ENCODE peak calls at places on chromosomes 12 and 14, in seven cellular contexts. C is RWPE1, R is Caco-2, G is GM06990, T is hepatocyte, W is AG04450, E is psoas muscle. K is an unnamed sample.

GRCh38 chr14:64998455-64998931 is 11.8 kb downstream of the FNTB start:
- DNase-seq in C (peak; percentile 41), G (no peak), W (no peak), E (no peak), R (no peak), T (no peak), K (no peak)

GRCh38 chr12:57545809-57546437 is 1.1 kb downstream of the DCTN2 start:
- DNase-seq in T (peak; percentile 55), E (no peak), R (no peak), C (peak; percentile 71), G (no peak), W (no peak), K (no peak)

GRCh38 chr14:64711039-64711438 is 6.8 kb downstream of the PLEKHG3 start:
- DNase-seq in T (no peak), E (peak; percentile 29), C (no peak), G (no peak), W (no peak), R (no peak), K (no peak)

GRCh38 chr12:110693731-110694130 is 4.8 kb upstream of the HVCN1 start:
- DNase-seq in C (no peak), R (no peak), E (peak; percentile 42), G (no peak), W (no peak), T (peak; percentile 28), K (no peak)

GRCh38 chr12:125065753-125066570 is 727 bp downstream of the AACS start:
- DNase-seq in R (no peak), E (no peak), W (no peak), G (no peak), C (peak; percentile 12), T (no peak), K (no peak)

GRCh38 chr12:67035121-67035520 is 234.0 kb upstream of the CAND1 start:
- DNase-seq in R (no peak), G (no peak), T (no peak), E (no peak), C (no peak), W (no peak), K (no peak)

GRCh38 chr14:69505338-69506240 is 21.1 kb downstream of the PLEKHD1 start:
- DNase-seq in G (no peak), W (no peak), E (no peak), C (no peak), T (no peak), R (peak; percentile 6), K (no peak)

GRCh38 chr12:116317986-116318737 is 40.7 kb upstream of the MED13L start:
- DNase-seq in R (peak; percentile 34), T (no peak), G (no peak), E (no peak), C (peak; percentile 88), W (no peak), K (no peak)

GRCh38 chr12:88559772-88560171 is 20.5 kb downstream of the KITLG start:
- DNase-seq in T (no peak), C (no peak), R (no peak), G (no peak), W (no peak), E (no peak), K (no peak)

GRCh38 chr12:218221-218620 is 4.3 kb upstream of the SLC6A12 start:
- DNase-seq in T (no peak), E (no peak), W (no peak), R (no peak), G (no peak), C (no peak), K (no peak)

GRCh38 chr14:101018561-101019290 is 115.2 kb upstream of the RTL1 start:
- DNase-seq in R (no peak), E (no peak), G (no peak), C (no peak), W (no peak), T (no peak), K (no peak)

GRCh38 chr14:61765225-61765943 is 3.2 kb downstream of the SNAPC1 start:
- DNase-seq in R (no peak), G (no peak), E (no peak), T (no peak), C (no peak), W (no peak), K (no peak)

GRCh38 chr14:74975059-74975810 is 19.8 kb upstream of the PGF start:
- DNase-seq in G (no peak), E (peak; percentile 89), R (no peak), W (no peak), C (no peak), T (no peak), K (no peak)

GRCh38 chr12:52903855-52904508 is 894 bp downstream of the KRT8 start:
- DNase-seq in G (peak; percentile 74), W (no peak), E (peak; percentile 30), R (peak; percentile 73), C (peak; percentile 60), T (peak; percentile 86), K (peak; percentile 78)

GRCh38 chr14:51039285-51039684 is 55.6 kb downstream of the TRIM9 start:
- DNase-seq in R (no peak), E (no peak), G (no peak), W (no peak), C (no peak), T (no peak), K (no peak)

GRCh38 chr14:22630066-22630465 is 14.1 kb downstream of the OR6J1 start:
- DNase-seq in T (no peak), W (no peak), R (no peak), E (no peak), C (no peak), G (no peak), K (no peak)

GRCh38 chr12:75585309-75585708 is 73.9 kb upstream of the KRR1 start:
- DNase-seq in E (no peak), R (no peak), G (no peak), T (no peak), C (peak; percentile 50), W (peak; percentile 46), K (no peak)

GRCh38 chr12:132351751-132352495 is 22.5 kb upstream of the GALNT9 start:
- DNase-seq in R (no peak), C (no peak), G (no peak), E (peak; percentile 6), W (no peak), T (no peak), K (no peak)

GRCh38 chr14:77409131-77409533 is 14.2 kb downstream of the NOXRED1 start:
- DNase-seq in E (no peak), R (peak; percentile 38), T (peak; percentile 37), W (no peak), G (peak; percentile 1), C (no peak), K (no peak)
- TF ChIP-seq CTCF in E (peak; percentile 11), R (peak; percentile 45), T (peak; percentile 39), W (peak; percentile 18), G (peak; percentile 36), C (peak; percentile 8), K (no peak)

GRCh38 chr12:92928962-92929915 is at the start of gene EEA1:
- DNase-seq in C (peak; percentile 96), W (peak; percentile 80), G (peak; percentile 97), R (peak; percentile 97), E (peak; percentile 98), T (peak; percentile 99), K (peak; percentile 99)
- TF ChIP-seq CTCF in C (peak; percentile 33), W (no peak), G (no peak), R (no peak), E (peak; percentile 15), T (peak; percentile 15), K (no peak)

GRCh38 chr12:6827982-6828670 is at the start of gene P3H3:
- DNase-seq in E (peak; percentile 39), T (peak; percentile 60), C (no peak), G (no peak), W (no peak), R (no peak), K (no peak)
- TF ChIP-seq CTCF in E (no peak), T (peak; percentile 9), C (peak; percentile 7), G (no peak), W (no peak), R (no peak), K (no peak)

GRCh38 chr14:103886304-103887169 is 39.2 kb upstream of the PPP1R13B start:
- DNase-seq in E (no peak), C (no peak), T (peak; percentile 71), G (no peak), W (no peak), R (no peak), K (no peak)
- TF ChIP-seq CTCF in E (no peak), C (no peak), T (peak; percentile 54), G (no peak), W (peak; percentile 56), R (no peak), K (no peak)

DNA sequence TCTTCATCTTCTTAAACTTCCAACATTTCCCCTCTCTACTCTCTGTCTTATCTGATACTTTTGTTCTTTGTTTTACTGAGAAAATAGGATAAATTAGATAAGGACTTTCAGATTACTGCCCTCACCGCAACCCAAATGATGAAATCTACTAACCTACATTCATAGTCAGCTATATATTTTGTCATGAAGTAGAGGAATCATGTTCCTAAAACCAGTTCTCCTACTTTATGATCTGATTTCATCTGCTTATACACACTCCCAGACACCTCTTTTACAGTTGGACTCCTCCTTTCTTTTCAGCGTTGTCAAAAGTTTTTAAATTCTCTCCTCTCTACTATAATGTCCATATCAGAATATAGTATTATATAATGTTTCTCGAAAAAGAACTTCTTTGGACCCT is 29.7 kb downstream of the MGAT4C start:
- DNase-seq in T (no peak), G (no peak), E (no peak), R (no peak), W (no peak), C (no peak), K (no peak)
- TF ChIP-seq CTCF in T (no peak), G (no peak), E (no peak), R (no peak), W (no peak), C (no peak), K (no peak)

GRCh38 chr12:19971396-19971802 is 396.9 kb upstream of the PDE3A start:
- DNase-seq in W (no peak), C (no peak), E (no peak), T (peak; percentile 79), G (no peak), R (peak; percentile 90), K (no peak)
- TF ChIP-seq CTCF in W (no peak), C (no peak), E (no peak), T (no peak), G (no peak), R (no peak), K (no peak)